ENCODE peak calls at places on chromosomes 7 and 10, in ten cellular contexts. F, G, U, P, B, Z, I, L, Q and K are unnamed samples.

GRCh38 chr7:83588602-83589240 is 60.2 kb downstream of the SEMA3E start:
- DNase-seq in Q (no peak), I (no peak), L (no peak), U (peak), P (no peak), F (no peak), Z (no peak), G (no peak), B (no peak), K (no peak)

GRCh38 chr7:134823400-134823799 is 44.0 kb downstream of the CALD1 start:
- DNase-seq in U (peak), F (no peak), P (no peak), I (no peak), Z (no peak), Q (no peak), G (no peak), L (peak), B (no peak), K (no peak)

GRCh38 chr10:32995751-32996150 is 37.7 kb upstream of the ITGB1 start:
- DNase-seq in F (no peak), L (no peak), I (peak), B (no peak), P (no peak), U (no peak), Q (no peak), Z (no peak), G (no peak), K (no peak)

GRCh38 chr7:13111230-13111629 is 423.8 kb downstream of the ARL4A start:
- DNase-seq in F (no peak), Q (no peak), B (no peak), I (no peak), U (peak), L (no peak), P (no peak), Z (no peak), G (no peak), K (no peak)

GRCh38 chr10:84825330-84825729 is 496.9 kb downstream of the CCSER2 start:
- DNase-seq in Q (peak), F (no peak), I (no peak), G (peak), Z (no peak), L (no peak), P (no peak), B (no peak), U (no peak), K (no peak)

GRCh38 chr10:107894521-107894920 is 730.0 kb upstream of the SORCS1 start:
- DNase-seq in F (no peak), P (no peak), U (no peak), B (no peak), Q (no peak), G (no peak), I (no peak), L (no peak), Z (no peak), K (no peak)

GRCh38 chr7:6436385-6436685 is 11.4 kb downstream of the DAGLB start:
- DNase-seq in P (peak), I (peak), G (no peak), F (no peak), L (no peak), U (no peak), B (no peak), Q (no peak), Z (no peak), K (no peak)

GRCh38 chr7:134290286-134290685 is 26.4 kb downstream of the SLC35B4 start:
- DNase-seq in Z (no peak), U (peak), B (no peak), I (no peak), P (no peak), L (no peak), G (no peak), F (peak), Q (no peak), K (no peak)

GRCh38 chr10:131706476-131706875 is 194.3 kb upstream of the PPP2R2D start:
- DNase-seq in B (no peak), F (no peak), G (no peak), Z (no peak), L (no peak), Q (no peak), I (no peak), U (no peak), P (no peak), K (no peak)

GRCh38 chr10:127234306-127234800 is 38.0 kb upstream of the INSYN2A start:
- DNase-seq in Q (no peak), Z (no peak), L (no peak), B (no peak), G (no peak), F (no peak), U (no peak), I (no peak), P (no peak), K (no peak)

GRCh38 chr7:27122075-27122910 is 8.3 kb downstream of the HOXA4 start:
- DNase-seq in Q (no peak), U (no peak), F (peak), G (no peak), B (no peak), Z (no peak), L (no peak), I (no peak), P (no peak), K (no peak)

GRCh38 chr10:126001579-126001978 is 105.2 kb downstream of the FANK1 start:
- DNase-seq in B (no peak), F (peak), Q (no peak), U (peak), Z (no peak), L (no peak), P (no peak), I (no peak), G (no peak), K (no peak)

GRCh38 chr10:129796611-129797420 is 167.3 kb downstream of the EBF3 start:
- DNase-seq in Z (no peak), U (no peak), G (no peak), Q (no peak), F (no peak), B (no peak), I (no peak), L (no peak), P (no peak), K (no peak)